ENCODE peak calls at places on chromosomes 1 and 21, in six cellular contexts. S, E, Y, I, W and B are unnamed samples. For H3K27me3 and H3K4me1, the result is how much of the 10 kb centered on the place peaks cover.

GRCh38 chr1:15617874-15618684 is 821 bp downstream of the DDI2 start:
- DNase-seq in S (no peak), E (no peak), Y (no peak), I (no peak), W (peak), B (peak)

GRCh38 chr1:81478217-81478616 is 322.5 kb upstream of the ADGRL2 start:
- DNase-seq in S (no peak), E (peak), Y (no peak), I (peak), W (no peak), B (no peak)

GRCh38 chr1:159188375-159188788 is 16.3 kb upstream of the ACKR1 start:
- DNase-seq in S (peak), E (peak), Y (peak), I (peak), W (no peak), B (peak)

GRCh38 chr1:43311521-43311920 is 10.7 kb downstream of the TIE1 start:
- DNase-seq in S (no peak), E (no peak), Y (no peak), I (no peak), W (no peak), B (no peak)

GRCh38 chr21:38806153-38806941 is 618 bp downstream of the ETS2 start:
- DNase-seq in S (peak), E (peak), Y (no peak), I (peak), W (peak), B (peak)

GRCh38 chr1:202005958-202006357 is 4.4 kb upstream of the ELF3 start:
- DNase-seq in S (no peak), E (no peak), Y (no peak), I (no peak), W (no peak), B (no peak)

GRCh38 chr1:42176902-42177519 is 12.5 kb upstream of the GUCA2A start:
- DNase-seq in S (peak), E (no peak), Y (peak), I (no peak), W (no peak), B (no peak)

GRCh38 chr1:105914403-105914802 is 1142.1 kb upstream of the PRMT6 start:
- DNase-seq in S (peak), E (no peak), Y (no peak), I (no peak), W (no peak), B (no peak)

GRCh38 chr1:184191181-184191601 is 139.7 kb downstream of the TSEN15 start:
- DNase-seq in S (peak), E (peak), Y (peak), I (peak), W (no peak), B (peak)

DNA sequence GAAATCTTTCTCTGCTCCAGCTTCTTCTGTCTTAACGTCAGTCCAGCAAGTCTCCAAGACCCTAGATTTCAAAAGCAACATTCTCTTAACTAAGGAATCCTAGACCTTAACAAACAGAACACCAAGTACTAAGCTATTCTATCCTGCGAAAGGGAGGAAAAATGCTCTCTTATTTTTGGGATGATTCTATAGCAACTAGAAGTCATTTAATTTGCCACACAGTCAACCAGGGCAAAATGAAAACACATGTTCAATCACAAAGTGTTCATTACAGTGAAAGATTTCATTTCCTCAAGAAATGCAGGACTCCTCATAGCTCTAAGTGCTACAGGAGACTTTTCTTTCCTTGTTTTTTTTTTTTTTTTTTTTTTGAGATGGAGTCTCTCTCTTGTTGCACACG is 36.2 kb upstream of the DOCK7 start:
- DNase-seq in S (no peak), E (no peak), Y (no peak), I (no peak), W (no peak), B (no peak)
- H3K27ac ChIP-seq in S (no peak), E (no peak), Y (peak), I (no peak), W (no peak), B (no peak)

GRCh38 chr1:235557495-235557894 is 53.2 kb upstream of the B3GALNT2 start:
- DNase-seq in S (peak), E (no peak), Y (no peak), I (no peak), W (no peak), B (no peak)
- H3K27me3 ChIP-seq in S (under half), E (under half), Y (under half), I (under half), W (under half), B (under half)

GRCh38 chr1:153547560-153548551 is 1.2 kb downstream of the S100A3 start:
- DNase-seq in S (no peak), E (no peak), Y (no peak), I (no peak), W (no peak), B (no peak)
- H3K4me1 ChIP-seq in S (under half), E (under half), Y (under half), I (under half), W (under half), B (under half)

DNA sequence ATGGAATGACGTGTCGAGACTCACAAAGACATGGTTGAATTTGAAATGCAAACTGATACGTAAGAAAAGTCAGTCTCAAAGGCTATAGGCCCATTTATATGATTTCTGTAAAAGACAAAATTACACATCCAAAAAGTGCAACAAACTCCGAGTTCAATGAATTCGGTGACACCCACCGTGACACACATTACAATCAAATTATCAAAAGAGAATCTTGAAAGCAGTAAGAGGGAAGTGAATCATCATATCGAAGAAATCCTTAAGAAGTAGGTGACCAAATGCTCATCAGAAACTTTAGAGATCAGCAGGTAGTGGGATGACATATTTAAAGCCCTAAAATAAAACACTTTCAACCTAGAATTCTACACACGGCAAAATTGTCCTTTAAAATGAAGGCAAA is 5.3 kb upstream of the SPRR2E start:
- DNase-seq in S (no peak), E (no peak), Y (no peak), I (no peak), W (no peak), B (no peak)
- H3K27ac ChIP-seq in S (no peak), E (no peak), Y (no peak), I (no peak), W (no peak), B (no peak)

GRCh38 chr1:157132111-157132510 is 6.1 kb downstream of the ETV3 start:
- DNase-seq in S (no peak), E (no peak), Y (no peak), I (no peak), W (no peak), B (no peak)
- H3K27me3 ChIP-seq in S (under half), E (under half), Y (under half), I (under half), W (under half), B (under half)